ENCODE peak calls at places on chromosome 17, in four cellular contexts. One of them, this sample, is unnamed.

GRCh38 chr17:50181155-50181554 is 15.3 kb downstream of the SGCA start:
- DNase-seq in ovary: peak
- DNase-seq in GM18507: no peak
- DNase-seq in H9: no peak
- DNase-seq in this sample: no peak

GRCh38 chr17:17497065-17497844 is 1.1 kb upstream of the RASD1 start:
- DNase-seq in ovary: no peak
- DNase-seq in GM18507: no peak
- DNase-seq in H9: peak
- DNase-seq in this sample: no peak

GRCh38 chr17:77724876-77725615 is 233.5 kb upstream of the TNRC6C start:
- DNase-seq in ovary: no peak
- DNase-seq in GM18507: no peak
- DNase-seq in H9: peak
- DNase-seq in this sample: no peak

GRCh38 chr17:17839792-17840707 is 3.3 kb upstream of the SREBF1 start:
- DNase-seq in ovary: peak
- DNase-seq in GM18507: peak
- DNase-seq in H9: peak
- DNase-seq in this sample: peak

GRCh38 chr17:49482144-49482817 is 12.8 kb upstream of the NGFR start:
- DNase-seq in ovary: no peak
- DNase-seq in GM18507: no peak
- DNase-seq in H9: no peak
- DNase-seq in this sample: no peak

GRCh38 chr17:78672880-78673371 is 95.7 kb upstream of the DNAH17 start:
- DNase-seq in ovary: no peak
- DNase-seq in GM18507: no peak
- DNase-seq in H9: no peak
- DNase-seq in this sample: no peak

GRCh38 chr17:16314189-16314588 is 39.1 kb downstream of the CENPV start:
- DNase-seq in ovary: no peak
- DNase-seq in GM18507: no peak
- DNase-seq in H9: no peak
- DNase-seq in this sample: no peak

GRCh38 chr17:36731091-36731490 is 129.7 kb downstream of the MRM1 start:
- DNase-seq in ovary: no peak
- DNase-seq in GM18507: no peak
- DNase-seq in H9: no peak
- DNase-seq in this sample: no peak

GRCh38 chr17:55825213-55825612 is 74.4 kb downstream of the PCTP start:
- DNase-seq in ovary: no peak
- DNase-seq in GM18507: no peak
- DNase-seq in H9: no peak
- DNase-seq in this sample: no peak

GRCh38 chr17:40873801-40874200 is 6.8 kb upstream of the KRT12 start:
- DNase-seq in ovary: no peak
- DNase-seq in GM18507: no peak
- DNase-seq in H9: no peak
- DNase-seq in this sample: no peak

GRCh38 chr17:58991718-58992331 is 114.9 kb downstream of the TRIM37 start:
- DNase-seq in ovary: no peak
- DNase-seq in GM18507: peak
- DNase-seq in H9: no peak
- DNase-seq in this sample: no peak

GRCh38 chr17:57442914-57443571 is 186.7 kb downstream of the MSI2 start:
- DNase-seq in ovary: peak
- DNase-seq in GM18507: no peak
- DNase-seq in H9: no peak
- DNase-seq in this sample: peak

GRCh38 chr17:39243155-39243554 is 17.4 kb upstream of the STAC2 start:
- DNase-seq in ovary: no peak
- DNase-seq in GM18507: no peak
- DNase-seq in H9: no peak
- DNase-seq in this sample: no peak